ENCODE peak calls at places on chromosomes 3 and 15, in four cellular contexts. H is H9, K is mesendoderm, V is neuronal stem cell. L is an unnamed sample.

GRCh38 chr3:28972921-28973320 is 307.9 kb upstream of the RBMS3 start:
- DNase-seq in H (no peak), K (no peak), V (no peak), L (no peak)

GRCh38 chr15:72155021-72155621 is 36.9 kb downstream of the SENP8 start:
- DNase-seq in H (no peak), K (no peak), V (no peak), L (peak; percentile 6)

GRCh38 chr3:45381168-45381852 is 7.1 kb upstream of the LARS2 start:
- DNase-seq in H (no peak), K (peak; percentile 4), V (no peak), L (no peak)

GRCh38 chr15:90650117-90650955 is 66.8 kb upstream of the BLM start:
- DNase-seq in H (no peak), K (peak; percentile 26), V (no peak), L (peak; percentile 69)

GRCh38 chr15:76282451-76282850 is 28.8 kb downstream of the ETFA start:
- DNase-seq in H (no peak), K (no peak), V (no peak), L (no peak)

GRCh38 chr3:182436547-182436946 is 356.8 kb upstream of the ATP11B start:
- DNase-seq in H (no peak), K (no peak), V (no peak), L (no peak)

GRCh38 chr3:48034000-48034516 is 17.8 kb upstream of the MAP4 start:
- DNase-seq in H (no peak), K (peak; percentile 87), V (no peak), L (peak; percentile 86)

GRCh38 chr15:100426893-100427292 is 85.1 kb upstream of the ADAMTS17 start:
- DNase-seq in H (no peak), K (no peak), V (no peak), L (no peak)

GRCh38 chr3:42403737-42404136 is 6.7 kb downstream of the LYZL4 start:
- DNase-seq in H (no peak), K (no peak), V (no peak), L (no peak)

GRCh38 chr15:72175186-72176044 is 22.2 kb downstream of the GRAMD2A start:
- DNase-seq in H (no peak), K (no peak), V (no peak), L (no peak)

GRCh38 chr15:82862886-82863285 is 53.5 kb downstream of the WHAMM start:
- DNase-seq in H (no peak), K (no peak), V (no peak), L (no peak)

GRCh38 chr3:21944251-21944650 is 193.2 kb upstream of the ZNF385D start:
- DNase-seq in H (no peak), K (no peak), V (peak; percentile 58), L (no peak)

GRCh38 chr3:192816274-192816853 is 89.0 kb upstream of the FGF12 start:
- DNase-seq in H (no peak), K (peak; percentile 53), V (peak; percentile 36), L (peak; percentile 73)

GRCh38 chr15:93985173-93985572 is 246.2 kb upstream of the MCTP2 start:
- DNase-seq in H (no peak), K (no peak), V (no peak), L (no peak)

GRCh38 chr3:46646700-46647099 is 34.4 kb downstream of the FAM240A start:
- DNase-seq in H (peak; percentile 28), K (no peak), V (no peak), L (peak; percentile 89)

GRCh38 chr3:148532326-148532725 is 165.4 kb upstream of the AGTR1 start:
- DNase-seq in H (no peak), K (peak; percentile 1), V (no peak), L (peak; percentile 14)

GRCh38 chr3:39718674-39719595 is 90.5 kb upstream of the MYRIP start:
- DNase-seq in H (no peak), K (peak; percentile 60), V (no peak), L (peak; percentile 1)

DNA sequence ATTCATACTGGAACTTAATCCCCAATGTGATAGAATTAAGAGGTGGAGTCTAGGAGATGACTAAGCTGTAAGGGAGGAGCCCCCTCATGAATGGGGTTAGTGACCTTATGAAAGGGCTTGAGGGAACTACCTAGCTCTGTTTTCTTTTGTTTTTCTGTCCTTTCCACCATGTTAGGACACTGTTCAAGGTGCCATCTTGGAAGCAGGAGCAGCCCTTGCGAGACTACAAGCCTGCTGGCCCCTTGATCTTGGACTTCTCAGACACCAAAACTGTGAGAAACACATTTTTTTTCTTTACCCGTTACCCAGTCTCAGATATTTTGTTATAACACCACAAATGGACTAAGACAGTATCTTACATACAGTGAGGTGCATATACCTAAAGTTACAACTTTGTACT is 26.5 kb downstream of the GOLGA6A start:
- DNase-seq in H (no peak), K (no peak), V (no peak), L (no peak)
- H2BK120ac ChIP-seq in H (no peak overlapping the region), K (no peak overlapping the region), V (no peak overlapping the region), L (no peak overlapping the region)

GRCh38 chr3:186097317-186097662 is 11.6 kb downstream of the ETV5 start:
- DNase-seq in H (no peak), K (no peak), V (no peak), L (no peak)
- H2BK5ac ChIP-seq in H (no peak overlapping the region), K (no peak overlapping the region), V (no peak overlapping the region), L (no peak overlapping the region)

DNA sequence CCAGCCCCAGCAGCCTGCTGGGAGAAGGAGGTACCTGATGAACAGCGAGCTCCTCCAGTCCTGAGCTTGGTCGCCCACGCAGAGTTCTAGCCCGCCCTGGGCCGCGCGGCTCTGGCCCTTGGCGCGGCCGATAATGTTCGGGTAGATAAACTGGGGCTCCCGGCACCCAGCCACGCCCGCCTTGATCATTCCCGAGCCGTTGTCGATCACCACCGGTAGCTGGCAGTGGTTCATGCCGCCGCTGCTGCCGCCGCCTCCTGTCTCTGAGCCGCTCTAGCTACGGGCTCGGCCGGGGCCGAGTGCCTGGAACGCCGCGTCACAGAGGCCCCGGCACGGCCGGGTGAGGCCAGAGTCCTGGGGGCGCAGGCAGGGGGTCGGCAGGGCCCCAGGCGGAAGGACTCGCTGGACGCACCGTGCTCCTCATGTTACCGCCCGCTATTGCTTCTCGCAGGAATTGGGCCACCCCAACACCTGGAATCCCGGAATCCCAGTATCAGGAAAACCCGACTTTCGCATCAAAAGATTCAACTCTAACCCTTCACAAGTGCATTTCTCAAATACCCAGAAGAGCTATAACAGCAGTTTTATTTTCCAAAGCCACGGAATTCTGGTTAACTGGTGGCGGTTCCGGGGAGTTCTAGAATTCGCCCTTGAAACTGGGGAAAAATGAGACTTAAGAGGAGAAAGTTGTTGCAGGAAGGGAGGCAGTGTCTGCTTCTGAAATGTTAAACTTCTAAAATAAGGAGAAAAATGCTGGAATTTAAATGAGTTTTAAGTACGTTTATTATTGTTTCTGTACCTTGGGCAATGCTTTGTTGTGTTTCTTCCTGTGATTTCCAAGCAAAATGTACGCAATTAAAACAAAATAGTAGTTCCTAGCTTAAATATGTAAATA is at the start of gene ACTRT3:
- DNase-seq in H (peak; percentile 87), K (peak; percentile 94), V (peak; percentile 78), L (peak; percentile 43)
- H2BK120ac ChIP-seq in H (no peak within 1 kb of the TSS), K (no peak within 1 kb of the TSS), V (no peak within 1 kb of the TSS), L (peak within 1 kb of the TSS; percentile 47)

GRCh38 chr3:119673875-119674274 is 3.3 kb downstream of the COX17 start:
- DNase-seq in H (no peak), K (no peak), V (no peak), L (no peak)
- H2BK5ac ChIP-seq in H (no peak overlapping the region), K (no peak overlapping the region), V (no peak overlapping the region), L (no peak overlapping the region)

GRCh38 chr15:39287322-39288195 is 293.3 kb upstream of the THBS1 start:
- DNase-seq in H (no peak), K (no peak), V (no peak), L (peak; percentile 73)
- H2BK120ac ChIP-seq in H (no peak overlapping the region), K (no peak overlapping the region), V (no peak overlapping the region), L (peak overlapping the region; percentile 95)